ENCODE peak calls at places on chromosomes 2 and 18, in four cellular contexts. A, B, C and W are unnamed samples.
A peak's percentile ranks its signal among the peaks of the same experiment; 100 is the strongest.

GRCh38 chr2:3727397-3728045 is 24.1 kb downstream of the DCDC2C start:
- DNase-seq in A (no peak), B (no peak), C (no peak), W (no peak)

GRCh38 chr18:60649107-60649506 is 276.5 kb upstream of the MC4R start:
- DNase-seq in A (no peak), B (no peak), C (no peak), W (no peak)

GRCh38 chr2:163785162-163785561 is 49.4 kb upstream of the FIGN start:
- DNase-seq in A (no peak), B (no peak), C (no peak), W (no peak)

GRCh38 chr2:168713325-168713724 is 89.1 kb upstream of the NOSTRIN start:
- DNase-seq in A (no peak), B (no peak), C (no peak), W (no peak)

GRCh38 chr18:8496186-8496585 is 113.1 kb upstream of the RAB12 start:
- DNase-seq in A (no peak), B (no peak), C (no peak), W (no peak)

GRCh38 chr2:63261222-63261621 is 210.6 kb downstream of the OTX1 start:
- DNase-seq in A (no peak), B (no peak), C (no peak), W (no peak)

GRCh38 chr2:53793261-53793660 is 6.4 kb downstream of the ERLEC1 start:
- DNase-seq in A (no peak), B (no peak), C (no peak), W (no peak)

GRCh38 chr2:229586746-229587705 is 127.3 kb downstream of the DNER start:
- DNase-seq in A (peak; percentile 93), B (peak; percentile 24), C (peak; percentile 53), W (peak; percentile 82)

GRCh38 chr2:46293466-46293865 is 3.7 kb upstream of the EPAS1 start:
- DNase-seq in A (no peak), B (no peak), C (no peak), W (no peak)

GRCh38 chr18:55444496-55444895 is 143.5 kb downstream of the TCF4 start:
- DNase-seq in A (no peak), B (no peak), C (no peak), W (no peak)

GRCh38 chr2:223621901-223622300 is 19.7 kb upstream of the SCG2 start:
- DNase-seq in A (no peak), B (no peak), C (no peak), W (no peak)

GRCh38 chr18:2979871-2980606 is 32.9 kb downstream of the LPIN2 start:
- DNase-seq in A (no peak), B (peak; percentile 47), C (no peak), W (no peak)

GRCh38 chr2:148507970-148508369 is 136.6 kb upstream of the EPC2 start:
- DNase-seq in A (no peak), B (no peak), C (no peak), W (no peak)

GRCh38 chr2:3465844-3466481 is 53.4 kb downstream of the ADI1 start:
- DNase-seq in A (peak; percentile 78), B (no peak), C (peak; percentile 72), W (peak; percentile 48)

GRCh38 chr2:2848621-2849443 is 517.8 kb upstream of the MYT1L start:
- DNase-seq in A (no peak), B (no peak), C (no peak), W (no peak)

GRCh38 chr2:221429741-221430491 is 142.2 kb downstream of the EPHA4 start:
- DNase-seq in A (peak; percentile 42), B (no peak), C (peak; percentile 37), W (peak; percentile 44)

GRCh38 chr2:36578343-36579296 is 19.3 kb downstream of the FEZ2 start:
- DNase-seq in A (peak; percentile 47), B (peak; percentile 13), C (no peak), W (no peak)

GRCh38 chr2:237281900-237282306 is 132.1 kb downstream of the COL6A3 start:
- DNase-seq in A (peak; percentile 71), B (no peak), C (no peak), W (no peak)

GRCh38 chr18:67199993-67200617 is 316.4 kb downstream of the DSEL start:
- DNase-seq in A (peak; percentile 37), B (peak; percentile 54), C (no peak), W (no peak)

GRCh38 chr18:10938241-10938640 is 211.1 kb downstream of the PIEZO2 start:
- DNase-seq in A (no peak), B (no peak), C (no peak), W (no peak)

GRCh38 chr2:239397856-239398470 is 2.9 kb downstream of the HDAC4 start:
- DNase-seq in A (no peak), B (no peak), C (no peak), W (no peak)

GRCh38 chr2:235727891-235728380 is 234.1 kb downstream of the AGAP1 start:
- DNase-seq in A (no peak), B (no peak), C (no peak), W (no peak)

GRCh38 chr18:3094355-3094684 is 81.4 kb upstream of the LPIN2 start:
- DNase-seq in A (no peak), B (no peak), C (no peak), W (no peak)

GRCh38 chr2:63436488-63436887 is 151.8 kb downstream of the WDPCP start:
- DNase-seq in A (no peak), B (no peak), C (no peak), W (no peak)

GRCh38 chr2:86541282-86541681 is 22.0 kb downstream of the CHMP3 start:
- DNase-seq in A (no peak), B (no peak), C (no peak), W (no peak)

GRCh38 chr2:69608109-69608508 is 35.4 kb downstream of the AAK1 start:
- DNase-seq in A (no peak), B (no peak), C (no peak), W (no peak)

GRCh38 chr2:84980263-84980983 is 9.5 kb downstream of the KCMF1 start:
- DNase-seq in A (no peak), B (no peak), C (no peak), W (no peak)

GRCh38 chr2:113116100-113116958 is 11.1 kb upstream of the IL1RN start:
- DNase-seq in A (peak; percentile 69), B (peak; percentile 31), C (no peak), W (no peak)

GRCh38 chr2:23399674-23400261 is 14.8 kb downstream of the KLHL29 start:
- DNase-seq in A (no peak), B (no peak), C (no peak), W (no peak)

GRCh38 chr2:183903026-183903425 is 695.3 kb upstream of the ZNF804A start:
- DNase-seq in A (no peak), B (no peak), C (no peak), W (no peak)

GRCh38 chr18:72692595-72692994 is 148.5 kb upstream of the CBLN2 start:
- DNase-seq in A (no peak), B (no peak), C (no peak), W (no peak)

DNA sequence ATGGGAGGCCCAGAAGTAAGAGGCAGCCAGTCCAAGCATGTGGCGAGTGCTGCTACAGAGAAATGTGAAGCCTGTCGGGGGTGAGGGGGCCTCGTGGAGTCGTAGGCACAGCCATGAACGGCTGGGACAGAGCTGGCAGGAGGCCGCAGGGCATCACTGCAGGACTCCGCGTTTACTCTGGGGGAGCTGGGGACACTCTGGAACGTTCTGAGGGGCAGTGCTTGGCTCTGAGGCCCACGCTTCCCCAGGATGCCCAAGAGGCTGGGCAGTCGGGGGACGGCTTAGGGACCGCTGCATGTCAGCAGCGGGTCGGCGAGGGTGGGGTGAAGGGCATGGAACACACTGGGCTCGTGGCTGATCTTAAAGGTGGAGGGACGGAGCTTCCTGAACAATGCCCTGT is 6.6 kb downstream of the TMEM18 start:
- DNase-seq in A (no peak), B (no peak), C (no peak), W (no peak)
- H3K36me3 ChIP-seq in A (peaks cover 15% of the 10 kb centered on the region), B (peaks cover 50% of the 10 kb centered on the region), C (peaks cover 39% of the 10 kb centered on the region), W (peaks cover 56% of the 10 kb centered on the region)

DNA sequence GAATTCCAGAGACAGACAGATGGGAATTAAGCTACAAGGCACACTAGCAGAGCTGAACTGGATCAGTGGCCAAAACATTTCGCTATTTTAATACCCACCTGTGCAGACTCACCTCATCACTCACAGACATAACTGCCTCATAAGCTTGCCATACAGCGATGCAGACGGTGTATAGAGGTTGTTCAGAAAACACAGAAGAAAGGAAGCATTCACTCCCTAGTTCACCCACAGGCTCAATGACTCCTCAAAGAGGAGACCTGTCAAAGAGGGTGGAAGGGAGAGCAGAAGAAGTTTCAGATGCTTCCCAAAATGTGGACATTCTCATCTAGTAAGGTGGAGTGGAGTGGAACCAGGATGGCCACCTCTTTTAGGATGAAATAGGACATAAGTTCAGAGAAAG is 81.7 kb upstream of the SPHKAP start:
- DNase-seq in A (no peak), B (peak; percentile 0), C (no peak), W (no peak)
- H3K36me3 ChIP-seq in A (no peaks in the 10 kb centered on the region), B (no peaks in the 10 kb centered on the region), C (no peaks in the 10 kb centered on the region), W (no peaks in the 10 kb centered on the region)

DNA sequence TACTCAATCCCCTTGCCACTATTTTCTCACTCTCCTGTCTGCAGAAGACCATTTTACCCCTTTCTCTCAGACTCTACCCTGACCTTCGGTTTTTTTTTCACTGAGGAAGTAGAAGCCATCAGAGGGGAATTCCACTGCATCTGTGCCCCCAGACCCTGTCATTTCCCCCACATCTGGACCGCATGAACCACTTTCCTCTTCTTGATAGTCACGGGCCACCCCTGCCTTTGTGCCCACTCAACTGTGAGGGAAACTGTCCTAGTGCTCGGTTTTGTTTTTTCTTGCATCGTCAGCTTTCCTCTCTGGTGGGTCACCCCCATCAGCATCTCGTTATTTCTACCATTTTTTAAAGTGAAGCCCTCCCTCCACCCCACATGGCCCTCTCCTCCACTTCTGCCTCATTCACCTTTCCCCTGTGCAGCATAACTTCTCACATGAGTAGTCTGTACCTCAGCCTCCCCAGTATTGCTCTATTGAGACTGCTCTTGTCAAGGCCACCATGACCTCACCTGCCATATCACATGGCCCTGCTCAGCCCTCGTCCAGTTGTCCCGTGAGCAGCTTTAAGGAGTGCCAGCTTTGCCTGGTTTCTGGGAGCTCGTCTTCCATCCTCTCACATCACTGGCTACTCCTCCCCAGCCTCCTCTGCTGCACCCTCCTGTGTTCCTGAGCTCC is 32.4 kb downstream of the TMEM87B start:
- DNase-seq in A (no peak), B (no peak), C (no peak), W (no peak)
- H3K36me3 ChIP-seq in A (peaks cover 25% of the 10 kb centered on the region), B (peaks cover 84% of the 10 kb centered on the region), C (peaks cover 23% of the 10 kb centered on the region), W (peaks cover 53% of the 10 kb centered on the region)

GRCh38 chr18:14117611-14118010 is 14.6 kb downstream of the ZNF519 start:
- DNase-seq in A (no peak), B (no peak), C (no peak), W (no peak)
- H3K36me3 ChIP-seq in A (no peaks in the 10 kb centered on the region), B (no peaks in the 10 kb centered on the region), C (no peaks in the 10 kb centered on the region), W (no peaks in the 10 kb centered on the region)

DNA sequence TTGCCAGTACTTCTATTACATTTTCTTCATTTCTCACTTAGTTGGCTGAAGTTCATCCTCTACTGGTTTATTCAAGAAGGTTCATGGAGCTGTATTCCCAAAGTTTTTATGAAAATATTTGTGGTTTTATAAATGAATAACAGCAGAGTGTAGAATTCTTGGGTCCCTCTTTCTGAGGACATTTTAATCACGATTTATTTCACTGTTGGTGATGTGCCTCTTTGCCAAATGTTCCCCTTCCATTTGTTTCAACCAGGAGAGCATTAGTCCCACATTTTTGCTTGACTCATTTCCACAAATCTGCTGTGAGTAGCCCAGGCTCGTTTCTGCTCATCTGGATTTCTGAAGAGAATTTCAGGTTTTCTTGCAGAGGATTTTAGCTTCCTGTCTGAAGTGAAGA is 20.8 kb downstream of the COPS7B start:
- DNase-seq in A (no peak), B (no peak), C (no peak), W (no peak)
- H3K36me3 ChIP-seq in A (no peaks in the 10 kb centered on the region), B (peaks cover 66% of the 10 kb centered on the region), C (peaks cover 33% of the 10 kb centered on the region), W (peaks cover 79% of the 10 kb centered on the region)